ENCODE peak calls at places on chromosome 14, in nine cellular contexts. B is K562, R is A549, N is Panc1, O is HCT116, E is HL-60, M is SK-N-SH, V is GM12878, Y is HepG2. K is an unnamed sample.

GRCh38 chr14:100593751-100594624 is 6.8 kb upstream of the BEGAIN start:
- DNase-seq in R (no peak), V (no peak), N (no peak), Y (no peak), O (no peak), B (no peak), E (no peak), M (no peak), K (no peak)

GRCh38 chr14:93960108-93960475 is 16.3 kb downstream of the ASB2 start:
- DNase-seq in Y (no peak), O (no peak), R (no peak), N (no peak), V (no peak), B (no peak), M (no peak), E (no peak), K (no peak)

GRCh38 chr14:43687866-43688265 is 819.2 kb downstream of the FSCB start:
- DNase-seq in V (no peak), O (no peak), M (no peak), B (no peak), N (no peak), R (peak), E (no peak), Y (no peak), K (no peak)

GRCh38 chr14:97377550-97377949 is 580.4 kb downstream of the VRK1 start:
- DNase-seq in B (no peak), N (no peak), M (no peak), R (no peak), E (no peak), O (no peak), V (no peak), Y (no peak), K (peak)

GRCh38 chr14:36604757-36605505 is 22.5 kb upstream of the NKX2-8 start:
- DNase-seq in V (no peak), R (peak), M (peak), Y (peak), O (peak), N (peak), B (peak), E (peak), K (peak)

GRCh38 chr14:61342486-61342885 is 21.1 kb downstream of the PRKCH start:
- DNase-seq in Y (no peak), B (no peak), E (no peak), R (no peak), M (no peak), V (peak), O (no peak), N (no peak), K (no peak)

GRCh38 chr14:70908918-70909641 is 1.8 kb downstream of the PCNX1 start:
- DNase-seq in E (no peak), N (no peak), M (no peak), R (no peak), O (no peak), V (no peak), Y (no peak), B (no peak), K (no peak)

GRCh38 chr14:57189070-57189469 is 79.6 kb downstream of the EXOC5 start:
- DNase-seq in N (no peak), M (peak), O (peak), V (no peak), E (no peak), B (no peak), Y (peak), R (peak), K (peak)

GRCh38 chr14:21264025-21264801 is 5.0 kb downstream of the HNRNPC start:
- DNase-seq in Y (no peak), V (peak), E (no peak), R (no peak), O (no peak), B (no peak), M (no peak), N (no peak), K (no peak)

GRCh38 chr14:54893151-54893760 is 9.4 kb downstream of the GCH1 start:
- DNase-seq in M (peak), N (no peak), B (peak), V (no peak), R (peak), Y (peak), E (no peak), O (peak), K (peak)

GRCh38 chr14:99522457-99522891 is 41.3 kb downstream of the CCNK start:
- DNase-seq in B (peak), N (no peak), E (no peak), Y (no peak), O (no peak), V (no peak), M (no peak), R (peak), K (no peak)

GRCh38 chr14:49240383-49240782 is 345.8 kb downstream of the RPS29 start:
- DNase-seq in V (no peak), M (no peak), O (no peak), N (no peak), Y (no peak), R (no peak), B (no peak), E (no peak), K (no peak)

GRCh38 chr14:96455588-96455987 is 46.6 kb upstream of the PAPOLA start:
- DNase-seq in E (no peak), O (no peak), R (no peak), V (no peak), B (no peak), Y (no peak), N (no peak), M (no peak), K (no peak)

GRCh38 chr14:67998804-67999203 is 179.2 kb downstream of the RAD51B start:
- DNase-seq in O (no peak), M (no peak), Y (no peak), N (no peak), V (no peak), R (no peak), E (no peak), B (no peak), K (no peak)

GRCh38 chr14:71586131-71586893 is 345.9 kb upstream of the RGS6 start:
- DNase-seq in R (no peak), Y (no peak), O (no peak), B (no peak), M (peak), E (no peak), V (no peak), N (no peak), K (peak)

GRCh38 chr14:101571004-101571403 is 9.7 kb downstream of the DIO3 start:
- DNase-seq in B (no peak), V (no peak), N (no peak), O (no peak), E (no peak), M (no peak), R (no peak), Y (no peak), K (no peak)

GRCh38 chr14:54383811-54384210 is 13.0 kb upstream of the CDKN3 start:
- DNase-seq in B (no peak), E (no peak), N (no peak), V (no peak), O (no peak), R (no peak), Y (no peak), M (no peak), K (no peak)

GRCh38 chr14:91246051-91246852 is 1.7 kb upstream of the GPR68 start:
- DNase-seq in E (no peak), B (no peak), O (no peak), V (no peak), M (no peak), N (no peak), Y (no peak), R (no peak), K (no peak)

GRCh38 chr14:99241314-99242035 is 30.5 kb downstream of the BCL11B start:
- DNase-seq in B (no peak), N (no peak), Y (no peak), M (no peak), R (no peak), V (no peak), O (no peak), E (no peak), K (no peak)

GRCh38 chr14:50403433-50403832 is 6.8 kb upstream of the CDKL1 start:
- DNase-seq in E (no peak), N (no peak), R (no peak), V (no peak), M (no peak), Y (no peak), B (no peak), O (no peak), K (no peak)

GRCh38 chr14:23356662-23357061 is 4.0 kb upstream of the SLC22A17 start:
- DNase-seq in N (no peak), B (no peak), Y (no peak), E (no peak), R (no peak), M (no peak), O (no peak), V (no peak), K (no peak)

GRCh38 chr14:35741345-35742031 is 67.6 kb downstream of the RALGAPA1 start:
- DNase-seq in V (no peak), B (no peak), E (no peak), M (no peak), N (no peak), R (no peak), O (no peak), Y (no peak), K (no peak)

GRCh38 chr14:22900088-22900799 is 17.2 kb downstream of the REM2 start:
- DNase-seq in B (peak), E (peak), R (peak), M (peak), N (no peak), O (peak), V (peak), Y (peak), K (peak)

GRCh38 chr14:44803239-44803905 is 158.4 kb downstream of the KLHL28 start:
- DNase-seq in Y (peak), N (peak), M (peak), R (peak), V (peak), B (peak), E (peak), O (peak), K (peak)
- TF ChIP-seq REST in Y (no peak), N (no peak), M (no peak), R (no peak), V (no peak), B (no peak), E (no peak), O (no peak), K (no peak)

GRCh38 chr14:31300296-31300695 is 92.7 kb upstream of the HECTD1 start:
- DNase-seq in M (no peak), N (no peak), B (peak), E (no peak), O (no peak), R (peak), Y (no peak), V (no peak), K (peak)
- TF ChIP-seq CTCF in M (peak), N (no peak), B (no peak), E (no peak), O (no peak), R (peak), Y (peak), V (peak), K (peak)

DNA sequence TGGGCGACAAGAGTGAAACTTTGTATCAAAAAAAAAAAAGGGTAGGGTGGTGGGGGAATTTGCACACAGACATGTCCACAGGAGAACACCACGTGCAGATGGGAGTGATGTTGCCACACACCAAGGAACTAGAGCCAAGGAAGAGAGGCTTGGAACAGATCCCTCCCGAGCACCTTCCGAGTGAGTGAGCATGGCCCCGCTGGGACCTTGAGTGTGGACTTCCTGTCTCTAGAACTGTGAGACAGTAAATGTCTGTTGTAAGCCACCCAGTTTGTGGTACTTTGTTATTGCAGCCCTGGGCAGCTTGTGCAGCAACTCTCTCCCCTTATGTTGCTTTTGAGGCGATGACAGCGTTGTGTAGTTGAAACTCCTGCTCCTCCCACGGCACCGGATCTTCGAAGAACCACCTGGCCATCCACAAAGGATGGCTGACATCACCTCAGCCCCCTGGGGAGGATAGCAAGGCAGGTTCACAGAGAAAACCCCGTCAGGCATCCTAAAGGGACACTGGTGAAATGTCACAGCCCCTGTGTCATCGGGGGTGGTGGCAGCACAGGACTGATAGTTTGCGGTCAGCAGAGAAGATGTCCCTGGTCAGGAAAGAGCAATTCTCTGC is 54.7 kb upstream of the PLEKHG3 start:
- DNase-seq in O (no peak), E (no peak), Y (no peak), N (no peak), R (no peak), M (no peak), V (no peak), B (no peak), K (peak)
- TF ChIP-seq REST in O (no peak), E (no peak), Y (no peak), N (no peak), R (no peak), M (no peak), V (no peak), B (no peak), K (no peak)

GRCh38 chr14:76855066-76855465 is 28.9 kb downstream of the LRRC74A start:
- DNase-seq in Y (no peak), E (no peak), B (no peak), M (no peak), N (no peak), R (no peak), V (no peak), O (no peak), K (no peak)
- TF ChIP-seq CTCF in Y (no peak), E (no peak), B (no peak), M (no peak), N (no peak), R (no peak), V (no peak), O (no peak), K (no peak)